ENCODE peak calls at places on chromosomes 2 and 18, in four cellular contexts. M is endothelial cell, P is left ventricle myocardium inferior, I is glutamatergic neuron. V is an unnamed sample.

GRCh38 chr2:240467149-240467642 is 31.7 kb downstream of the GPC1 start:
- DNase-seq in M (no peak), I (peak; percentile 17), P (no peak), V (no peak)

GRCh38 chr2:56754627-56755026 is 570.8 kb downstream of the CCDC85A start:
- DNase-seq in M (no peak), I (no peak), P (no peak), V (no peak)

GRCh38 chr18:26008096-26008495 is 82.3 kb downstream of the SS18 start:
- DNase-seq in M (no peak), P (no peak), I (no peak), V (no peak)

GRCh38 chr2:19122220-19122619 is 236.2 kb downstream of the OSR1 start:
- DNase-seq in I (no peak), P (no peak), M (no peak), V (no peak)

GRCh38 chr2:10717630-10718029 is 3.8 kb upstream of the ATP6V1C2 start:
- DNase-seq in M (no peak), I (no peak), P (no peak), V (no peak)

GRCh38 chr2:210113636-210114235 is 57.5 kb downstream of the KANSL1L start:
- DNase-seq in P (no peak), M (no peak), I (no peak), V (no peak)

GRCh38 chr2:7792031-7792651 is 874.9 kb downstream of the RNF144A start:
- DNase-seq in M (no peak), I (no peak), P (no peak), V (no peak)

GRCh38 chr2:70833246-70833645 is 2.4 kb downstream of the CD207 start:
- DNase-seq in M (no peak), P (no peak), I (no peak), V (no peak)

GRCh38 chr2:118667366-118667765 is 180.1 kb downstream of the EN1 start:
- DNase-seq in P (no peak), M (no peak), I (no peak), V (no peak)

GRCh38 chr2:105308785-105309540 is 20.6 kb downstream of the TGFBRAP1 start:
- DNase-seq in P (peak; percentile 31), M (no peak), I (no peak), V (no peak)

GRCh38 chr2:44267269-44268258 is 7.7 kb upstream of the SLC3A1 start:
- DNase-seq in M (no peak), I (no peak), P (no peak), V (no peak)

GRCh38 chr2:199922856-199923255 is 11.8 kb downstream of the C2orf69 start:
- DNase-seq in M (no peak), P (no peak), I (no peak), V (no peak)

GRCh38 chr2:170733821-170734600 is 18.9 kb downstream of the SP5 start:
- DNase-seq in I (no peak), M (no peak), P (no peak), V (no peak)

GRCh38 chr2:209476367-209477191 is 52.7 kb downstream of the MAP2 start:
- DNase-seq in P (no peak), M (no peak), I (no peak), V (no peak)

GRCh38 chr18:30088238-30088637 is 954.3 kb downstream of the DSC3 start:
- DNase-seq in I (no peak), M (no peak), P (no peak), V (no peak)

GRCh38 chr2:96955694-96956610 is 30.4 kb downstream of the FAM178B start:
- DNase-seq in I (no peak), M (no peak), P (no peak), V (no peak)

GRCh38 chr2:143823856-143824255 is 694.6 kb downstream of the ARHGAP15 start:
- DNase-seq in M (no peak), I (no peak), P (no peak), V (no peak)

GRCh38 chr2:170156592-170156991 is 21.4 kb upstream of the MYO3B start:
- DNase-seq in P (no peak), I (no peak), M (no peak), V (no peak)

GRCh38 chr2:134705861-134706586 is 12.8 kb downstream of the TMEM163 start:
- DNase-seq in P (no peak), I (peak; percentile 81), M (peak; percentile 44), V (no peak)

GRCh38 chr18:76684265-76684664 is 138.1 kb upstream of the ZNF236 start:
- DNase-seq in I (no peak), M (no peak), P (no peak), V (no peak)

GRCh38 chr2:144912206-144912605 is 392.3 kb upstream of the ZEB2 start:
- DNase-seq in I (no peak), P (no peak), M (no peak), V (no peak)

GRCh38 chr2:179332903-179333302 is 68.3 kb upstream of the SESTD1 start:
- DNase-seq in M (no peak), P (no peak), I (no peak), V (no peak)

GRCh38 chr18:7133181-7133580 is 15.6 kb upstream of the LAMA1 start:
- DNase-seq in I (no peak), P (no peak), M (no peak), V (no peak)

GRCh38 chr2:135664623-135665068 is 77.0 kb upstream of the UBXN4 start:
- DNase-seq in I (no peak), P (no peak), M (no peak), V (peak; percentile 25)

GRCh38 chr2:205527801-205528200 is 154.5 kb upstream of the NRP2 start:
- DNase-seq in P (no peak), I (no peak), M (no peak), V (no peak)

GRCh38 chr2:159272166-159272565 is 14.3 kb downstream of the WDSUB1 start:
- DNase-seq in P (no peak), M (no peak), I (no peak), V (no peak)

GRCh38 chr2:207163053-207163814 is 2.5 kb downstream of the KLF7 start:
- DNase-seq in P (no peak), M (no peak), I (no peak), V (no peak)

GRCh38 chr2:112251211-112251721 is 3.6 kb downstream of the ZC3H8 start:
- DNase-seq in P (no peak), I (no peak), M (no peak), V (no peak)

GRCh38 chr18:12086249-12086648 is 7.4 kb upstream of the ANKRD62 start:
- DNase-seq in M (no peak), I (no peak), P (no peak), V (no peak)

GRCh38 chr2:10226032-10226724 is 76.5 kb upstream of the HPCAL1 start:
- DNase-seq in P (no peak), M (no peak), I (no peak), V (no peak)

GRCh38 chr2:160674076-160674630 is 180.5 kb upstream of the RBMS1 start:
- DNase-seq in P (no peak), M (no peak), I (no peak), V (no peak)

GRCh38 chr2:19902272-19902730 is 518 bp upstream of the TTC32 start:
- DNase-seq in P (no peak), I (no peak), M (no peak), V (no peak)

GRCh38 chr18:48003426-48004349 is 73.2 kb upstream of the SMAD2 start:
- DNase-seq in I (no peak), P (peak; percentile 38), M (no peak), V (no peak)

GRCh38 chr2:176121377-176122111 is 975 bp upstream of the HOXD9 start:
- DNase-seq in P (no peak), M (no peak), I (no peak), V (no peak)
- TF ChIP-seq CTCF in P (no peak), M (no peak), I (no peak), V (no peak)

GRCh38 chr2:50878256-50878655 is 153.7 kb downstream of the NRXN1 start:
- DNase-seq in M (no peak), P (no peak), I (no peak), V (no peak)

GRCh38 chr2:50872543-50872942 is 159.4 kb downstream of the NRXN1 start:
- DNase-seq in P (no peak), M (no peak), I (no peak), V (no peak)
- TF ChIP-seq CTCF in P (no peak), M (no peak), I (no peak), V (no peak)

GRCh38 chr2:113869253-113869652 is 20.6 kb upstream of the ACTR3 start:
- DNase-seq in P (no peak), I (no peak), M (no peak), V (no peak)
- TF ChIP-seq CTCF in P (no peak), I (no peak), M (no peak), V (no peak)

GRCh38 chr2:31138037-31138962 is at the start of gene GALNT14:
- DNase-seq in I (peak; percentile 85), P (peak; percentile 44), M (peak; percentile 84), V (peak; percentile 74)
- TF ChIP-seq CTCF in I (peak; percentile 57), P (peak; percentile 59), M (peak; percentile 20), V (no peak)

GRCh38 chr18:34911081-34911480 is 130.1 kb upstream of the MAPRE2 start:
- DNase-seq in M (no peak), P (no peak), I (no peak), V (no peak)
- TF ChIP-seq CTCF in M (no peak), P (no peak), I (no peak), V (no peak)

GRCh38 chr2:216985658-216986141 is 125.8 kb upstream of the TNP1 start:
- DNase-seq in P (no peak), M (no peak), I (no peak), V (no peak)

GRCh38 chr2:216987176-216987809 is 127.4 kb upstream of the TNP1 start:
- DNase-seq in M (no peak), I (no peak), P (no peak), V (no peak)

GRCh38 chr2:216992056-216992455 is 132.2 kb upstream of the TNP1 start:
- DNase-seq in I (no peak), P (peak; percentile 42), M (no peak), V (no peak)

GRCh38 chr2:216991563-216991962 is 131.7 kb upstream of the TNP1 start:
- DNase-seq in M (no peak), P (peak; percentile 57), I (no peak), V (no peak)

DNA sequence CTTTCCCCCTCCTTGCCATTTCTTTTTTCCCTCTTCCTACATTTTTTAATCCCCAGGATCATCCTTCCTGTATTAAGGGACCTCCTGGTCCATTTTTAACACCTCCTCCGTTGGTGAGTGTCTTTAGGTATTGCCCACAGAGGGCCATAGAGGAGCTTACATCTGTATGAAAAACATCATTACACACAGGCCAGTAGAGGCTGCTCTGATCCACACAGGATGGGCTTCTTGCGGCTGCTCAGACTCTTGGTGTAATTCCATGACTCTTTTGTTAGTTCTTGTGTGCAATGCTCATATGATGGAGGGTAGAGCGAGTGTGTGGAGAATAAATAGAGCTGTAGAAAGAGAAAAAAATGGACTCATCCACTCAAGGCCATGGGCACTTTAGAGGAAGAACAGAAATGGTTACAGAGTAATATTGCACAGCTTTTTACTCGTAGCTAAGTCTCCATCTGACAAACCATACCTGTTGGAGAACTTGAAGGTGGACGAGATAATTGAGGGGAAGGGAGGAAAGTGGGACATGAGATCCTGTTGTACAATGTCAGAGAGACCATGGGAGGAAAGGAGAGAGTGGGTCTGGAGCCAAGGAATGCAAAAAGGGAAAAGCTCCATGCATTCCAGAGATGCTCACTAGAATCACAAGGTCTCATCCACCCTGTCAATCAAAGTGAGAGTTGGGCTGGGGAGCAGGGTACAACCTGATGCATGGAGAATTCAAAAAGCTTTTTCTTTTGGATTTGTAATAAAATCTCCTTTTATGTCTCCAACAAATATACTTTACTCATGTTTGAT is 129.7 kb upstream of the TNP1 start:
- DNase-seq in M (no peak), I (no peak), P (no peak), V (no peak)
- TF ChIP-seq CTCF in M (no peak), I (no peak), P (peak; percentile 27), V (no peak)

V was measured in GM13976.